ENCODE peak calls at places on chromosomes 5 and 9, in five cellular contexts. One of them, this sample, is unnamed.

GRCh38 chr5:167229751-167230150 is 1061.7 kb upstream of the WWC1 start:
- DNase-seq in iPS DF 6.9: no peak
- DNase-seq in activated naive CD8-positive, alpha-beta T cell treated with anti-CD3 and anti-CD28 coated beads, Interleukin-2, amount 50 U/mL, for 24 hours: no peak
- DNase-seq in upper lobe of left lung: no peak
- DNase-seq in RPMI7951: no peak
- DNase-seq in this sample: no peak

GRCh38 chr5:125198270-125198974 is 452.0 kb upstream of the ZNF608 start:
- DNase-seq in iPS DF 6.9: no peak
- DNase-seq in activated naive CD8-positive, alpha-beta T cell treated with anti-CD3 and anti-CD28 coated beads, Interleukin-2, amount 50 U/mL, for 24 hours: no peak
- DNase-seq in upper lobe of left lung: peak; percentile 62
- DNase-seq in RPMI7951: peak; percentile 87
- DNase-seq in this sample: peak; percentile 91

GRCh38 chr9:133347515-133347984 is 381 bp downstream of the MED22 start:
- DNase-seq in iPS DF 6.9: no peak
- DNase-seq in activated naive CD8-positive, alpha-beta T cell treated with anti-CD3 and anti-CD28 coated beads, Interleukin-2, amount 50 U/mL, for 24 hours: peak; percentile 55
- DNase-seq in upper lobe of left lung: no peak
- DNase-seq in RPMI7951: peak; percentile 35
- DNase-seq in this sample: no peak

GRCh38 chr5:169939731-169940130 is 40.6 kb downstream of the INSYN2B start:
- DNase-seq in iPS DF 6.9: no peak
- DNase-seq in activated naive CD8-positive, alpha-beta T cell treated with anti-CD3 and anti-CD28 coated beads, Interleukin-2, amount 50 U/mL, for 24 hours: no peak
- DNase-seq in upper lobe of left lung: no peak
- DNase-seq in RPMI7951: no peak
- DNase-seq in this sample: no peak

GRCh38 chr9:121700165-121700830 is 48.9 kb downstream of the DAB2IP start:
- DNase-seq in iPS DF 6.9: no peak
- DNase-seq in activated naive CD8-positive, alpha-beta T cell treated with anti-CD3 and anti-CD28 coated beads, Interleukin-2, amount 50 U/mL, for 24 hours: peak; percentile 26
- DNase-seq in upper lobe of left lung: peak; percentile 91
- DNase-seq in RPMI7951: peak; percentile 29
- DNase-seq in this sample: no peak

GRCh38 chr5:151153766-151154272 is 3.8 kb downstream of the ANXA6 start:
- DNase-seq in iPS DF 6.9: no peak
- DNase-seq in activated naive CD8-positive, alpha-beta T cell treated with anti-CD3 and anti-CD28 coated beads, Interleukin-2, amount 50 U/mL, for 24 hours: peak; percentile 51
- DNase-seq in upper lobe of left lung: no peak
- DNase-seq in RPMI7951: no peak
- DNase-seq in this sample: no peak

GRCh38 chr9:2281031-2281802 is 266.1 kb downstream of the SMARCA2 start:
- DNase-seq in iPS DF 6.9: peak; percentile 95
- DNase-seq in activated naive CD8-positive, alpha-beta T cell treated with anti-CD3 and anti-CD28 coated beads, Interleukin-2, amount 50 U/mL, for 24 hours: no peak
- DNase-seq in upper lobe of left lung: no peak
- DNase-seq in RPMI7951: no peak
- DNase-seq in this sample: no peak

GRCh38 chr5:625516-625915 is 13.4 kb downstream of the CEP72 start:
- DNase-seq in iPS DF 6.9: no peak
- DNase-seq in activated naive CD8-positive, alpha-beta T cell treated with anti-CD3 and anti-CD28 coated beads, Interleukin-2, amount 50 U/mL, for 24 hours: no peak
- DNase-seq in upper lobe of left lung: no peak
- DNase-seq in RPMI7951: no peak
- DNase-seq in this sample: no peak

GRCh38 chr9:120177121-120177520 is 402.8 kb downstream of the CDK5RAP2 start:
- DNase-seq in iPS DF 6.9: no peak
- DNase-seq in activated naive CD8-positive, alpha-beta T cell treated with anti-CD3 and anti-CD28 coated beads, Interleukin-2, amount 50 U/mL, for 24 hours: no peak
- DNase-seq in upper lobe of left lung: no peak
- DNase-seq in RPMI7951: no peak
- DNase-seq in this sample: no peak

GRCh38 chr9:130390371-130390770 is 54.4 kb upstream of the ASS1 start:
- DNase-seq in iPS DF 6.9: no peak
- DNase-seq in activated naive CD8-positive, alpha-beta T cell treated with anti-CD3 and anti-CD28 coated beads, Interleukin-2, amount 50 U/mL, for 24 hours: no peak
- DNase-seq in upper lobe of left lung: no peak
- DNase-seq in RPMI7951: no peak
- DNase-seq in this sample: no peak

GRCh38 chr5:84088996-84089395 is 295.7 kb downstream of the EDIL3 start:
- DNase-seq in iPS DF 6.9: no peak
- DNase-seq in activated naive CD8-positive, alpha-beta T cell treated with anti-CD3 and anti-CD28 coated beads, Interleukin-2, amount 50 U/mL, for 24 hours: no peak
- DNase-seq in upper lobe of left lung: no peak
- DNase-seq in RPMI7951: peak; percentile 56
- DNase-seq in this sample: no peak

GRCh38 chr9:123135458-123135857 is 102.0 kb downstream of the GPR21 start:
- DNase-seq in iPS DF 6.9: no peak
- DNase-seq in activated naive CD8-positive, alpha-beta T cell treated with anti-CD3 and anti-CD28 coated beads, Interleukin-2, amount 50 U/mL, for 24 hours: no peak
- DNase-seq in upper lobe of left lung: no peak
- DNase-seq in RPMI7951: no peak
- DNase-seq in this sample: no peak

GRCh38 chr9:79387091-79387490 is 184.7 kb upstream of the TLE4 start:
- DNase-seq in iPS DF 6.9: no peak
- DNase-seq in activated naive CD8-positive, alpha-beta T cell treated with anti-CD3 and anti-CD28 coated beads, Interleukin-2, amount 50 U/mL, for 24 hours: no peak
- DNase-seq in upper lobe of left lung: no peak
- DNase-seq in RPMI7951: no peak
- DNase-seq in this sample: no peak

GRCh38 chr5:129746884-129747283 is 1.0 kb upstream of the MINAR2 start:
- DNase-seq in iPS DF 6.9: no peak
- DNase-seq in activated naive CD8-positive, alpha-beta T cell treated with anti-CD3 and anti-CD28 coated beads, Interleukin-2, amount 50 U/mL, for 24 hours: no peak
- DNase-seq in upper lobe of left lung: no peak
- DNase-seq in RPMI7951: no peak
- DNase-seq in this sample: no peak

GRCh38 chr5:78985407-78986223 is 505 bp upstream of the ARSB start:
- DNase-seq in iPS DF 6.9: no peak
- DNase-seq in activated naive CD8-positive, alpha-beta T cell treated with anti-CD3 and anti-CD28 coated beads, Interleukin-2, amount 50 U/mL, for 24 hours: peak; percentile 65
- DNase-seq in upper lobe of left lung: peak; percentile 47
- DNase-seq in RPMI7951: peak; percentile 81
- DNase-seq in this sample: no peak

GRCh38 chr5:171848911-171849520 is 63.4 kb downstream of the SMIM23 start:
- DNase-seq in iPS DF 6.9: no peak
- DNase-seq in activated naive CD8-positive, alpha-beta T cell treated with anti-CD3 and anti-CD28 coated beads, Interleukin-2, amount 50 U/mL, for 24 hours: no peak
- DNase-seq in upper lobe of left lung: no peak
- DNase-seq in RPMI7951: no peak
- DNase-seq in this sample: no peak

GRCh38 chr5:112594060-112594850 is 143.4 kb upstream of the APC start:
- DNase-seq in iPS DF 6.9: no peak
- DNase-seq in activated naive CD8-positive, alpha-beta T cell treated with anti-CD3 and anti-CD28 coated beads, Interleukin-2, amount 50 U/mL, for 24 hours: no peak
- DNase-seq in upper lobe of left lung: no peak
- DNase-seq in RPMI7951: peak; percentile 46
- DNase-seq in this sample: no peak

GRCh38 chr9:32431940-32432555 is 47.6 kb downstream of the ACO1 start:
- DNase-seq in iPS DF 6.9: peak; percentile 13
- DNase-seq in activated naive CD8-positive, alpha-beta T cell treated with anti-CD3 and anti-CD28 coated beads, Interleukin-2, amount 50 U/mL, for 24 hours: peak; percentile 38
- DNase-seq in upper lobe of left lung: peak; percentile 35
- DNase-seq in RPMI7951: peak; percentile 49
- DNase-seq in this sample: no peak

GRCh38 chr9:99822096-99822595 is 461 bp downstream of the NR4A3 start:
- DNase-seq in iPS DF 6.9: no peak
- DNase-seq in activated naive CD8-positive, alpha-beta T cell treated with anti-CD3 and anti-CD28 coated beads, Interleukin-2, amount 50 U/mL, for 24 hours: no peak
- DNase-seq in upper lobe of left lung: peak; percentile 40
- DNase-seq in RPMI7951: peak; percentile 45
- DNase-seq in this sample: no peak

GRCh38 chr9:100856238-100856637 is 172.3 kb upstream of the PLPPR1 start:
- DNase-seq in iPS DF 6.9: no peak
- DNase-seq in activated naive CD8-positive, alpha-beta T cell treated with anti-CD3 and anti-CD28 coated beads, Interleukin-2, amount 50 U/mL, for 24 hours: no peak
- DNase-seq in upper lobe of left lung: no peak
- DNase-seq in RPMI7951: no peak
- DNase-seq in this sample: no peak

GRCh38 chr5:159902444-159903121 is 13.7 kb upstream of the ADRA1B start:
- DNase-seq in iPS DF 6.9: no peak
- DNase-seq in activated naive CD8-positive, alpha-beta T cell treated with anti-CD3 and anti-CD28 coated beads, Interleukin-2, amount 50 U/mL, for 24 hours: no peak
- DNase-seq in upper lobe of left lung: peak; percentile 37
- DNase-seq in RPMI7951: peak; percentile 77
- DNase-seq in this sample: no peak

GRCh38 chr5:157714036-157714435 is 17.2 kb upstream of the THG1L start:
- DNase-seq in iPS DF 6.9: no peak
- DNase-seq in activated naive CD8-positive, alpha-beta T cell treated with anti-CD3 and anti-CD28 coated beads, Interleukin-2, amount 50 U/mL, for 24 hours: no peak
- DNase-seq in upper lobe of left lung: no peak
- DNase-seq in RPMI7951: peak; percentile 19
- DNase-seq in this sample: no peak

GRCh38 chr9:137127301-137128157 is 11.4 kb upstream of the GRIN1 start:
- DNase-seq in iPS DF 6.9: no peak
- DNase-seq in activated naive CD8-positive, alpha-beta T cell treated with anti-CD3 and anti-CD28 coated beads, Interleukin-2, amount 50 U/mL, for 24 hours: peak; percentile 28
- DNase-seq in upper lobe of left lung: peak; percentile 33
- DNase-seq in RPMI7951: peak; percentile 39
- DNase-seq in this sample: no peak

GRCh38 chr5:147290261-147290660 is 55.4 kb downstream of the STK32A start:
- DNase-seq in iPS DF 6.9: no peak
- DNase-seq in activated naive CD8-positive, alpha-beta T cell treated with anti-CD3 and anti-CD28 coated beads, Interleukin-2, amount 50 U/mL, for 24 hours: no peak
- DNase-seq in upper lobe of left lung: peak; percentile 80
- DNase-seq in RPMI7951: no peak
- DNase-seq in this sample: no peak

GRCh38 chr5:133325834-133326233 is 274.0 kb downstream of the HSPA4 start:
- DNase-seq in iPS DF 6.9: no peak
- DNase-seq in activated naive CD8-positive, alpha-beta T cell treated with anti-CD3 and anti-CD28 coated beads, Interleukin-2, amount 50 U/mL, for 24 hours: no peak
- DNase-seq in upper lobe of left lung: no peak
- DNase-seq in RPMI7951: no peak
- DNase-seq in this sample: no peak

GRCh38 chr9:3480353-3480655 is 45.5 kb downstream of the RFX3 start:
- DNase-seq in iPS DF 6.9: no peak
- DNase-seq in activated naive CD8-positive, alpha-beta T cell treated with anti-CD3 and anti-CD28 coated beads, Interleukin-2, amount 50 U/mL, for 24 hours: no peak
- DNase-seq in upper lobe of left lung: no peak
- DNase-seq in RPMI7951: peak; percentile 8
- DNase-seq in this sample: no peak

GRCh38 chr5:163089926-163090325 is 347.5 kb upstream of the CCNG1 start:
- DNase-seq in iPS DF 6.9: no peak
- DNase-seq in activated naive CD8-positive, alpha-beta T cell treated with anti-CD3 and anti-CD28 coated beads, Interleukin-2, amount 50 U/mL, for 24 hours: no peak
- DNase-seq in upper lobe of left lung: no peak
- DNase-seq in RPMI7951: no peak
- DNase-seq in this sample: no peak

GRCh38 chr5:39073759-39074008 is 515 bp downstream of the RICTOR start:
- DNase-seq in iPS DF 6.9: no peak
- DNase-seq in activated naive CD8-positive, alpha-beta T cell treated with anti-CD3 and anti-CD28 coated beads, Interleukin-2, amount 50 U/mL, for 24 hours: no peak
- DNase-seq in upper lobe of left lung: peak; percentile 32
- DNase-seq in RPMI7951: no peak
- DNase-seq in this sample: no peak

GRCh38 chr9:16727452-16728127 is 142.9 kb downstream of the BNC2 start:
- DNase-seq in iPS DF 6.9: no peak
- DNase-seq in activated naive CD8-positive, alpha-beta T cell treated with anti-CD3 and anti-CD28 coated beads, Interleukin-2, amount 50 U/mL, for 24 hours: no peak
- DNase-seq in upper lobe of left lung: no peak
- DNase-seq in RPMI7951: no peak
- DNase-seq in this sample: no peak

GRCh38 chr5:131515348-131515747 is 119.7 kb downstream of the RAPGEF6 start:
- DNase-seq in iPS DF 6.9: no peak
- DNase-seq in activated naive CD8-positive, alpha-beta T cell treated with anti-CD3 and anti-CD28 coated beads, Interleukin-2, amount 50 U/mL, for 24 hours: no peak
- DNase-seq in upper lobe of left lung: no peak
- DNase-seq in RPMI7951: no peak
- DNase-seq in this sample: no peak

GRCh38 chr5:153490124-153491085 is at the start of gene GRIA1:
- DNase-seq in iPS DF 6.9: no peak
- DNase-seq in activated naive CD8-positive, alpha-beta T cell treated with anti-CD3 and anti-CD28 coated beads, Interleukin-2, amount 50 U/mL, for 24 hours: no peak
- DNase-seq in upper lobe of left lung: no peak
- DNase-seq in RPMI7951: no peak
- DNase-seq in this sample: no peak

GRCh38 chr5:110769282-110769681 is 30.5 kb downstream of the SLC25A46 start:
- DNase-seq in iPS DF 6.9: no peak
- DNase-seq in activated naive CD8-positive, alpha-beta T cell treated with anti-CD3 and anti-CD28 coated beads, Interleukin-2, amount 50 U/mL, for 24 hours: no peak
- DNase-seq in upper lobe of left lung: no peak
- DNase-seq in RPMI7951: no peak
- DNase-seq in this sample: no peak

GRCh38 chr5:116622375-116623075 is 47.9 kb upstream of the SEMA6A start:
- DNase-seq in iPS DF 6.9: no peak
- DNase-seq in activated naive CD8-positive, alpha-beta T cell treated with anti-CD3 and anti-CD28 coated beads, Interleukin-2, amount 50 U/mL, for 24 hours: no peak
- DNase-seq in upper lobe of left lung: no peak
- DNase-seq in RPMI7951: no peak
- DNase-seq in this sample: no peak

GRCh38 chr9:122904466-122904822 is 715 bp downstream of the RC3H2 start:
- DNase-seq in iPS DF 6.9: no peak
- DNase-seq in activated naive CD8-positive, alpha-beta T cell treated with anti-CD3 and anti-CD28 coated beads, Interleukin-2, amount 50 U/mL, for 24 hours: peak; percentile 44
- DNase-seq in upper lobe of left lung: peak; percentile 60
- DNase-seq in RPMI7951: peak; percentile 57
- DNase-seq in this sample: no peak

GRCh38 chr9:33180526-33181184 is 13.5 kb upstream of the B4GALT1 start:
- DNase-seq in iPS DF 6.9: no peak
- DNase-seq in activated naive CD8-positive, alpha-beta T cell treated with anti-CD3 and anti-CD28 coated beads, Interleukin-2, amount 50 U/mL, for 24 hours: no peak
- DNase-seq in upper lobe of left lung: no peak
- DNase-seq in RPMI7951: no peak
- DNase-seq in this sample: no peak